ENCODE peak calls at places on chromosomes 12 and 14, in four cellular contexts. G, I, J and O are unnamed samples.

GRCh38 chr12:47896633-47897032 is 8.2 kb downstream of the VDR start:
- DNase-seq in G (no peak), J (no peak), I (no peak), O (no peak)

GRCh38 chr12:79055926-79056674 is 191.5 kb downstream of the SYT1 start:
- DNase-seq in I (peak), G (no peak), J (no peak), O (no peak)

GRCh38 chr12:30595742-30596141 is 99.9 kb downstream of the IPO8 start:
- DNase-seq in J (no peak), G (no peak), I (no peak), O (no peak)

GRCh38 chr12:120532701-120533238 is 1.4 kb upstream of the RNF10 start:
- DNase-seq in J (no peak), G (no peak), I (no peak), O (no peak)

GRCh38 chr12:44525806-44526654 is 350.1 kb downstream of the NELL2 start:
- DNase-seq in I (no peak), J (peak), G (no peak), O (no peak)

GRCh38 chr12:119998471-119999245 is 9.6 kb downstream of the BICDL1 start:
- DNase-seq in G (no peak), J (no peak), I (no peak), O (no peak)

GRCh38 chr12:62986844-62987243 is 51.9 kb upstream of the PPM1H start:
- DNase-seq in I (no peak), J (no peak), G (no peak), O (no peak)

GRCh38 chr12:76764856-76765255 is 941 bp downstream of the ZDHHC17 start:
- DNase-seq in J (peak), I (no peak), G (no peak), O (peak)

GRCh38 chr12:78870539-78870938 is 6.0 kb downstream of the SYT1 start:
- DNase-seq in G (no peak), J (no peak), I (no peak), O (no peak)

GRCh38 chr14:68882235-68882634 is 89.4 kb upstream of the ZFP36L1 start:
- DNase-seq in J (no peak), G (no peak), I (no peak), O (no peak)

GRCh38 chr12:120249266-120249874 is 16.2 kb downstream of the PXN start:
- DNase-seq in G (peak), J (no peak), I (no peak), O (no peak)

GRCh38 chr14:24198845-24199524 is 3.7 kb upstream of the TM9SF1 start:
- DNase-seq in G (no peak), I (no peak), J (no peak), O (no peak)

GRCh38 chr12:90823859-90824258 is 131.1 kb downstream of the CCER1 start:
- DNase-seq in I (no peak), G (no peak), J (no peak), O (no peak)

GRCh38 chr14:89041245-89041585 is 216.8 kb downstream of the TTC8 start:
- DNase-seq in J (peak), I (peak), G (no peak), O (peak)

GRCh38 chr12:98533723-98534251 is 18.4 kb downstream of the TMPO start:
- DNase-seq in G (no peak), I (no peak), J (peak), O (no peak)

GRCh38 chr12:96720363-96720705 is 186.7 kb upstream of the NEDD1 start:
- DNase-seq in G (no peak), J (no peak), I (no peak), O (no peak)

GRCh38 chr12:117020536-117021220 is 78.5 kb downstream of the TESC start:
- DNase-seq in J (no peak), G (no peak), I (no peak), O (no peak)

GRCh38 chr12:14873440-14874185 is 12.0 kb downstream of the MGP start:
- DNase-seq in J (no peak), G (no peak), I (no peak), O (no peak)

GRCh38 chr14:73613419-73613963 is 1.2 kb downstream of the ACOT6 start:
- DNase-seq in I (no peak), J (peak), G (no peak), O (no peak)

GRCh38 chr14:58777541-58777979 is 139.8 kb downstream of the DACT1 start:
- DNase-seq in I (no peak), J (no peak), G (no peak), O (no peak)

GRCh38 chr12:117124421-117125274 is 25.4 kb upstream of the TESC start:
- DNase-seq in I (no peak), J (peak), G (no peak), O (no peak)

GRCh38 chr14:73786942-73787759 is 64.5 kb upstream of the PTGR2 start:
- DNase-seq in J (no peak), G (peak), I (no peak), O (peak)

GRCh38 chr14:65131176-65131765 is 29.0 kb upstream of the MAX start:
- DNase-seq in G (no peak), I (peak), J (no peak), O (no peak)
- TF ChIP-seq ELF1 in G (no peak), I (no peak), J (no peak), O (no peak)

DNA sequence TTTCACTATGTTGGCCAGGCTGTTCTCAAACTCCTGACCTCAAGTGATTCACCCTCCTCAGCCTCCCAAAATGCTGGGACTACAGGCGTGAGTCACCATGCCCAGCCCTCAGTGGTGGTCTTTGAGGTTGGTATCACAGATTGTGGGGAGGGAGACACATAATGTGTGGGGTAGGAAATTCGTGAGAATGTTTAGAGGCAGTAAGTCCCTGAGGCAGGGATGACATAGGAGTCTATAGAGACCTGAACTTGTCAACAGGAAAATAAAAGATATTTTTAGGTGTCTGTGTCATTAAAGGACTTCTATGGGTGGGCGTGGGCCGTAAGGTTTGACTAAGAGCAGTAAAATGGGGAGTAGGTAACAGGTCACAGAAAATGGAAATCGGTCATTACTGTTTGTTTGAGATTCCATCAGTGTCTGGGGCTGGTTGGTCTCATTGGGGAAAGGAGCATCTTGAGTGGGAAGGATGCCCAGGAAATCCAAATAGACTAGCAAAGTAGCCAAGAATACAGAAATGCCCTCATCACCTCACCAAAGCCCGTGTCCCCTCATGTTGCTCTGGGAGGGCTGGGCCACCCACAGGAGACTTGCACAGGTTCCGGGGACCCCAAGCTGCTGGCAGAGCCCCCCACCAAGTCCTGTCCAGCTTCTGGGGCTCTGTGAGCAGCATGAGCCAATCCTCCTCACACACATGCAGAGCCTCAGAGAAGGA is 63.6 kb upstream of the BCL2L14 start:
- DNase-seq in J (no peak), I (no peak), G (no peak), O (no peak)
- TF ChIP-seq ELF1 in J (no peak), I (no peak), G (no peak), O (no peak)

GRCh38 chr14:38197001-38197760 is 10.5 kb upstream of the SSTR1 start:
- DNase-seq in I (no peak), J (no peak), G (no peak), O (no peak)
- TF ChIP-seq ELF1 in I (no peak), J (no peak), G (no peak), O (no peak)

GRCh38 chr12:89353823-89354629 is 1.7 kb upstream of the DUSP6 start:
- DNase-seq in I (peak), J (peak), G (no peak), O (peak)
- TF ChIP-seq ELF1 in I (no peak), J (peak), G (no peak), O (peak)

GRCh38 chr14:76640923-76641395 is 120.3 kb upstream of the VASH1 start:
- DNase-seq in J (no peak), I (no peak), G (no peak), O (no peak)

GRCh38 chr14:76644875-76645518 is 116.3 kb upstream of the VASH1 start:
- DNase-seq in J (peak), I (peak), G (peak), O (peak)

GRCh38 chr14:76636602-76637001 is 124.7 kb upstream of the VASH1 start:
- DNase-seq in G (no peak), I (no peak), J (no peak), O (no peak)

GRCh38 chr14:76641541-76641940 is 119.7 kb upstream of the VASH1 start:
- DNase-seq in J (no peak), I (no peak), G (no peak), O (no peak)

DNA sequence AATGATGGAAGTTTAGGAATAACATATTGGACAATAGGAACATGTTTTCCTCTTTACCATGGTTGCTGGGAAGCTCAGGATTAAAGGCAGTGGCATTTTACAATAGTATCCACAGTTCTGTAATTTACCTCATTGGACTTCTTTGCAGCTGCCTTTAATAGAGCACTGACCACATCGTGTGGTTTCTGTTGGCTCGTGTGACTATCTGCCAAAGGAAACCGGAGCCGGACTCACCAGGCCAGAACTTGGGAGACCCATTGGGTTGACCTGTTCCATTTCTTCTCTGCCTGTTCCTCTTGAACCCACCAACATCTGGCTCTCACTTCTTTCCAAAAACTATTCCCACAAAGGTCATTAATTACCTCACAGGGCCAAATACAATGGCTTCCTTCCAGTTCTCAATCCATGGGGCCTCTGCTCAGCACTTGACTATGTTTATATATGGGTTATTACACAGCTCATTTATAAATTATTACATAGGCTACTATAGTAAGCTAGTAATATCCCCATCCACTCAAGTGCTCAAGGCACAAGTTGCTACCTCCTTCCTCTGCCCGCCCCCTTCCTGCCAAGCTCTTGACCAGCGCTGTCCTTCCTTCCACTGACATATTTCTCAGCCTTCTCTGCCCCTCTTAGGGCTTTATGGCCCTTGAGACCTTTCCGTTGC is 121.5 kb upstream of the VASH1 start:
- DNase-seq in J (no peak), I (no peak), G (no peak), O (no peak)
- TF ChIP-seq ELF1 in J (no peak), I (no peak), G (no peak), O (no peak)